ENCODE peak calls at places on chromosome 2, in six cellular contexts. D, C, W, R, S and V are unnamed samples.

GRCh38 chr2:134694411-134694810 is 24.4 kb downstream of the TMEM163 start:
- DNase-seq in D (no peak), C (no peak), W (no peak), R (no peak), S (no peak), V (no peak)

GRCh38 chr2:24818721-24819167 is 25.5 kb downstream of the CENPO start:
- DNase-seq in D (peak; percentile 44), C (peak; percentile 63), W (no peak), R (peak; percentile 64), S (no peak), V (no peak)

GRCh38 chr2:45964226-45964841 is 312.9 kb downstream of the PRKCE start:
- DNase-seq in D (peak; percentile 94), C (peak; percentile 90), W (peak; percentile 55), R (peak; percentile 48), S (no peak), V (peak; percentile 80)

GRCh38 chr2:217919781-217920351 is 82.9 kb downstream of the TNS1 start:
- DNase-seq in D (peak; percentile 54), C (peak; percentile 91), W (peak; percentile 61), R (peak; percentile 43), S (no peak), V (no peak)

GRCh38 chr2:199316851-199317250 is 140.9 kb downstream of the SATB2 start:
- DNase-seq in D (no peak), C (no peak), W (no peak), R (no peak), S (no peak), V (no peak)

GRCh38 chr2:199278099-199278498 is 179.6 kb downstream of the SATB2 start:
- DNase-seq in D (no peak), C (peak; percentile 58), W (no peak), R (peak; percentile 83), S (peak; percentile 12), V (no peak)

GRCh38 chr2:213932-214693 is 49.7 kb downstream of the SH3YL1 start:
- DNase-seq in D (no peak), C (no peak), W (no peak), R (no peak), S (no peak), V (no peak)

GRCh38 chr2:218396688-218397501 is 2.8 kb upstream of the CTDSP1 start:
- DNase-seq in D (peak; percentile 67), C (peak; percentile 67), W (no peak), R (peak; percentile 46), S (peak; percentile 50), V (no peak)

GRCh38 chr2:189483571-189484415 is 42.5 kb downstream of the WDR75 start:
- DNase-seq in D (no peak), C (no peak), W (no peak), R (no peak), S (no peak), V (no peak)

GRCh38 chr2:20525041-20526035 is 78.5 kb downstream of the RHOB start:
- DNase-seq in D (peak; percentile 94), C (peak; percentile 68), W (no peak), R (peak; percentile 70), S (no peak), V (no peak)

GRCh38 chr2:191572319-191572718 is 105.6 kb upstream of the NABP1 start:
- DNase-seq in D (no peak), C (no peak), W (no peak), R (no peak), S (no peak), V (no peak)

GRCh38 chr2:64853894-64854293 is 135.3 kb upstream of the SLC1A4 start:
- DNase-seq in D (no peak), C (no peak), W (no peak), R (no peak), S (no peak), V (no peak)

GRCh38 chr2:67485431-67485830 is 88.3 kb downstream of the ETAA1 start:
- DNase-seq in D (no peak), C (peak; percentile 52), W (no peak), R (peak; percentile 34), S (no peak), V (peak; percentile 23)

GRCh38 chr2:145015561-145015960 is 495.6 kb upstream of the ZEB2 start:
- DNase-seq in D (no peak), C (no peak), W (no peak), R (no peak), S (peak; percentile 37), V (no peak)

GRCh38 chr2:241794250-241794823 is 14.7 kb upstream of the NEU4 start:
- DNase-seq in D (no peak), C (no peak), W (no peak), R (no peak), S (no peak), V (no peak)

GRCh38 chr2:45627911-45628310 is 16.8 kb upstream of the SRBD1 start:
- DNase-seq in D (peak; percentile 42), C (peak; percentile 67), W (no peak), R (peak; percentile 45), S (no peak), V (no peak)

GRCh38 chr2:217740796-217741195 is 262.0 kb downstream of the TNS1 start:
- DNase-seq in D (no peak), C (no peak), W (no peak), R (no peak), S (no peak), V (no peak)

GRCh38 chr2:102049756-102050443 is 58.1 kb downstream of the IL1R2 start:
- DNase-seq in D (peak; percentile 80), C (no peak), W (no peak), R (no peak), S (no peak), V (no peak)

GRCh38 chr2:217858519-217859466 is 144.0 kb downstream of the TNS1 start:
- DNase-seq in D (peak; percentile 95), C (peak; percentile 96), W (peak; percentile 76), R (peak; percentile 96), S (peak; percentile 75), V (peak; percentile 85)

GRCh38 chr2:174717273-174717672 is 47.0 kb downstream of the CHRNA1 start:
- DNase-seq in D (peak; percentile 41), C (peak; percentile 53), W (no peak), R (peak; percentile 28), S (no peak), V (no peak)

GRCh38 chr2:119304852-119305251 is 61.8 kb downstream of the C2orf76 start:
- DNase-seq in D (no peak), C (no peak), W (no peak), R (no peak), S (no peak), V (no peak)
- TF ChIP-seq CTCF in D (no peak), C (no peak), W (no peak), R (no peak), S (no peak), V (no peak)

DNA sequence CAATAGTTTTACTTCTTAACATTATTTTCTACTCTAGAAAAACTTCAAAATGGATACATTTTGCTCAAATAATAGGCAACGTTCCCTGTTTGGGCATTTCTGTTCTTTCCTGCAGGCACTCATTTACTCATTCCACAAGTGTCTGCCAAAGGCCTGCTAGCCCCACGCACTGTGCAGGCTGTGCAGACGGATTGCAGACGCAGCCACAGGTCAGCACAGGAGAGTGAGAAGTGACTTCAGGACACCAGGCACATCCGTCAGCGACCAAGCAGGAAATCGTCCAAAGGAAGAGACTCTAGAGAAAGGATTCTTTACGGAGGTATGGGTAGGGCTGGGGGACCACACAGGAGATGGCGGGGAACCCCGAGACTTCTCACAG is 103.0 kb upstream of the AGAP1 start:
- DNase-seq in D (no peak), C (no peak), W (no peak), R (no peak), S (no peak), V (no peak)
- H3K4me3 ChIP-seq in D (no peak overlapping the region), C (no peak overlapping the region), W (no peak overlapping the region), R (no peak overlapping the region), S (no peak overlapping the region), V (no peak overlapping the region)

DNA sequence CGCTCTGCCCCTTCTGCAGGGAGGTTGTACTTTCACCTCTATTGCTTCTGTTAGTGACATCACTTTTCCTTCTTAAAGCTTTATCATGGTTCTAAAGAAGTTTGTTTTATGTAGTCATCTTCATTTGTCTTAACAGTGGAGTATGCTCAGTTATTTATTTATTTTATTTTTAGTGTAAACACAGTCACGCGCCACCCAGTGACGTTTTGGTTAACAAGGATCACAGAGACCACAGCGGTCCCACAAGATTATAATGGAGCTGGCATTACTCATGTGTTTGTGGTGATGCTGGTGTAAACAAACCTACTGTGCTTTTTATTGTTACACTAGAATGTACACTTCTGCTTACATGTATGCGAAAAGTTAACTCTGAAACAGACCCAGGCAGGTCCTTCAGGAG is 89.9 kb downstream of the SOX11 start:
- DNase-seq in D (no peak), C (peak; percentile 51), W (no peak), R (no peak), S (no peak), V (no peak)
- TF ChIP-seq CTCF in D (no peak), C (no peak), W (no peak), R (no peak), S (no peak), V (no peak)

GRCh38 chr2:181465686-181466375 is 8.6 kb downstream of the ITGA4 start:
- DNase-seq in D (peak; percentile 94), C (peak; percentile 47), W (no peak), R (peak; percentile 48), S (no peak), V (peak; percentile 76)
- H3K4me3 ChIP-seq in D (no peak overlapping the region), C (no peak overlapping the region), W (no peak overlapping the region), R (no peak overlapping the region), S (no peak overlapping the region), V (no peak overlapping the region)

GRCh38 chr2:226799211-226799975 is at the start of gene IRS1:
- DNase-seq in D (peak; percentile 69), C (peak; percentile 79), W (no peak), R (peak; percentile 52), S (peak; percentile 94), V (no peak)
- TF ChIP-seq CTCF in D (no peak), C (peak; percentile 62), W (peak; percentile 22), R (peak; percentile 25), S (no peak), V (peak; percentile 1)

GRCh38 chr2:3354986-3355385 is 22.6 kb downstream of the EIPR1 start:
- DNase-seq in D (no peak), C (no peak), W (no peak), R (no peak), S (no peak), V (no peak)

GRCh38 chr2:3361518-3362438 is 15.8 kb downstream of the EIPR1 start:
- DNase-seq in D (no peak), C (no peak), W (no peak), R (no peak), S (no peak), V (no peak)

GRCh38 chr2:3356799-3357198 is 20.8 kb downstream of the EIPR1 start:
- DNase-seq in D (no peak), C (no peak), W (no peak), R (no peak), S (no peak), V (no peak)

GRCh38 chr2:3357926-3358325 is 19.7 kb downstream of the EIPR1 start:
- DNase-seq in D (no peak), C (no peak), W (no peak), R (no peak), S (no peak), V (no peak)

DNA sequence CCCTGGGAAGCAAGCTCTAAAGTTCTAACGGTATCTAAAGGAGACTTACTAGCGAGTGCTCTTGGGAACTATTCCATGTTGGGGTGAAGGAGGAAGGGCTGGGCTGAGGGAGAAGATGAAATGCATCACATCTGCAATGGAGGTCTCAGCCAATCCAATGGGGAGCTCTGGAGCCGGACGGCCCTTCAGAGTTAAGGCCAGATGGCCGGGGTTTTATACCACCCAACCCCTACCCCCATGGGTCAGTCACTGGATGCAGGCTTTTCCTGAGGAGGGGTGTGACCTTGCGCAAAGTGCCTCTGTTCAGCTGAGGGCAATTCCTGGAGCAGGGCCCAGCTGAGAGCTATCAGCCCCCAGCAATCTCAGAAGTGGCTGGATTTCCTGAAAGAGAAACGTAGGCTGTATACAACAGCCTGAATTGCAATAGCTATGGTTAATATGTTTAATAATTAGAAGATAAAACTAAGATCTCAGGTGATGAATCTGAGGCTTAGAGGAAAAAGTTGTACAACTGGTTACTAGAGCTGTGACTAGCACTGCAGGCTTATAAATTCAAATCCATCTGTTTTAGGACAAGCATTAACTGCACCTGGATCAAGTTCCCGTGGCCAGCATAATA is 21.6 kb downstream of the EIPR1 start:
- DNase-seq in D (no peak), C (no peak), W (no peak), R (no peak), S (no peak), V (no peak)
- H3K4me3 ChIP-seq in D (no peak overlapping the region), C (no peak overlapping the region), W (no peak overlapping the region), R (no peak overlapping the region), S (no peak overlapping the region), V (no peak overlapping the region)